ENCODE peak calls at places on chromosome 5, in seven cellular contexts. J is erythroblast, W is NCI-H1092, D is SW 1271, E is uterus, T is fibroblast of villous mesenchyme, F is lower lobe of right lung. Q is an unnamed sample.

GRCh38 chr5:181223729-181224389 is 778 bp downstream of the TRIM41 start:
- DNase-seq in E (no peak), J (no peak), W (no peak), D (no peak), F (peak; percentile 83), T (peak; percentile 57), Q (no peak)

GRCh38 chr5:173456751-173457171 is 128.5 kb upstream of the STC2 start:
- DNase-seq in T (peak; percentile 73), E (no peak), F (no peak), D (no peak), W (no peak), J (no peak), Q (no peak)

GRCh38 chr5:80250801-80251200 is 5.0 kb downstream of the SERINC5 start:
- DNase-seq in W (no peak), E (no peak), F (no peak), J (no peak), T (no peak), D (no peak), Q (no peak)

GRCh38 chr5:10600629-10601245 is 36.9 kb downstream of the ANKRD33B start:
- DNase-seq in W (no peak), J (peak; percentile 70), F (no peak), T (no peak), D (no peak), E (no peak), Q (peak; percentile 19)

GRCh38 chr5:150130493-150130922 is 25.1 kb downstream of the PDGFRB start:
- DNase-seq in D (no peak), J (no peak), F (no peak), E (no peak), T (no peak), W (no peak), Q (no peak)

GRCh38 chr5:133544346-133544745 is 68.0 kb downstream of the FSTL4 start:
- DNase-seq in T (no peak), D (no peak), W (no peak), F (no peak), E (no peak), J (no peak), Q (no peak)

GRCh38 chr5:102916114-102916513 is 161.0 kb downstream of the PAM start:
- DNase-seq in W (no peak), T (no peak), F (no peak), D (no peak), E (no peak), J (no peak), Q (no peak)

GRCh38 chr5:126718246-126718868 is 58.6 kb upstream of the LMNB1 start:
- DNase-seq in F (no peak), D (no peak), T (no peak), W (no peak), E (no peak), J (no peak), Q (peak; percentile 99)

GRCh38 chr5:59169101-59169767 is 586.4 kb downstream of the RAB3C start:
- DNase-seq in E (no peak), W (no peak), D (no peak), J (no peak), F (no peak), T (no peak), Q (no peak)

GRCh38 chr5:86463339-86463738 is 154.4 kb upstream of the COX7C start:
- DNase-seq in W (no peak), F (no peak), E (no peak), D (no peak), T (no peak), J (peak; percentile 41), Q (no peak)

GRCh38 chr5:170903075-170903474 is 41.3 kb downstream of the RANBP17 start:
- DNase-seq in J (no peak), D (no peak), T (no peak), E (no peak), W (no peak), F (no peak), Q (peak; percentile 53)

GRCh38 chr5:177356756-177357458 is 817 bp upstream of the RGS14 start:
- DNase-seq in E (no peak), D (no peak), F (no peak), W (no peak), J (no peak), T (no peak), Q (peak; percentile 41)

Q was measured in islet precursor cell.